ENCODE peak calls at places on chromosomes 5 and 9, in ten cellular contexts. B, P, A, G, Q, S, H, L, I and J are unnamed samples.

GRCh38 chr5:64874753-64875152 is 106.0 kb downstream of the CWC27 start:
- DNase-seq in G (no peak), H (no peak), P (no peak), Q (peak; percentile 71), I (no peak), A (no peak), L (no peak), S (no peak), B (no peak), J (no peak)

GRCh38 chr5:159571501-159572244 is 241.4 kb upstream of the IL12B start:
- DNase-seq in I (no peak), L (no peak), A (no peak), S (no peak), G (no peak), Q (no peak), B (no peak), H (no peak), P (peak; percentile 66), J (no peak)

GRCh38 chr9:101737165-101737704 is 1.2 kb downstream of the GRIN3A start:
- DNase-seq in G (no peak), A (no peak), H (no peak), P (no peak), S (no peak), Q (no peak), B (no peak), L (no peak), I (no peak), J (no peak)

GRCh38 chr5:120609570-120609969 is 145.5 kb downstream of the PRR16 start:
- DNase-seq in I (no peak), Q (no peak), L (no peak), G (no peak), H (no peak), A (no peak), P (no peak), S (no peak), B (no peak), J (no peak)

GRCh38 chr5:172872997-172873491 is 39.0 kb downstream of the ERGIC1 start:
- DNase-seq in S (peak; percentile 88), I (no peak), H (no peak), L (no peak), Q (peak; percentile 74), A (no peak), P (no peak), G (peak; percentile 89), B (no peak), J (no peak)

GRCh38 chr9:70315389-70315788 is 56.6 kb downstream of the SMC5 start:
- DNase-seq in A (no peak), H (no peak), S (no peak), G (no peak), I (no peak), B (no peak), P (no peak), Q (peak; percentile 17), L (no peak), J (no peak)

GRCh38 chr9:10704720-10705119 is 91.9 kb upstream of the PTPRD start:
- DNase-seq in Q (peak; percentile 20), I (no peak), P (no peak), H (no peak), S (no peak), L (no peak), G (no peak), B (no peak), A (no peak), J (no peak)

GRCh38 chr9:72476617-72477375 is 44.6 kb upstream of the TMC1 start:
- DNase-seq in L (peak; percentile 27), H (peak; percentile 10), A (no peak), Q (peak; percentile 44), S (no peak), I (no peak), P (peak; percentile 86), G (no peak), B (no peak), J (no peak)

GRCh38 chr9:136888454-136888853 is 2.1 kb downstream of the TRAF2 start:
- DNase-seq in P (no peak), S (no peak), G (no peak), B (no peak), Q (no peak), A (no peak), L (no peak), I (no peak), H (no peak), J (no peak)

GRCh38 chr9:135326141-135326540 is 153.4 kb upstream of the PPP1R26 start:
- DNase-seq in H (no peak), A (no peak), B (no peak), Q (no peak), L (no peak), S (no peak), I (no peak), G (peak; percentile 4), P (no peak), J (no peak)

GRCh38 chr5:135212361-135213033 is 178.5 kb upstream of the PITX1 start:
- DNase-seq in B (no peak), P (no peak), H (no peak), L (no peak), I (peak; percentile 62), Q (no peak), A (no peak), G (no peak), S (no peak), J (no peak)

GRCh38 chr5:123283031-123283430 is 140.2 kb downstream of the CEP120 start:
- DNase-seq in A (peak; percentile 38), P (no peak), L (no peak), S (no peak), Q (peak; percentile 28), H (no peak), G (no peak), B (no peak), I (no peak), J (no peak)

GRCh38 chr9:103991001-103991400 is 103.1 kb upstream of the SMC2 start:
- DNase-seq in Q (no peak), P (no peak), L (no peak), B (no peak), I (no peak), H (no peak), S (no peak), A (peak; percentile 54), G (no peak), J (no peak)
- H3K9me3 ChIP-seq in Q (no peaks in the 10 kb centered on the region), P (no peaks in the 10 kb centered on the region), L (no peaks in the 10 kb centered on the region), B (no peaks in the 10 kb centered on the region), I (no peaks in the 10 kb centered on the region), H (no peaks in the 10 kb centered on the region), S (no peaks in the 10 kb centered on the region), A (no peaks in the 10 kb centered on the region), G (no peaks in the 10 kb centered on the region), J (no peaks in the 10 kb centered on the region)

DNA sequence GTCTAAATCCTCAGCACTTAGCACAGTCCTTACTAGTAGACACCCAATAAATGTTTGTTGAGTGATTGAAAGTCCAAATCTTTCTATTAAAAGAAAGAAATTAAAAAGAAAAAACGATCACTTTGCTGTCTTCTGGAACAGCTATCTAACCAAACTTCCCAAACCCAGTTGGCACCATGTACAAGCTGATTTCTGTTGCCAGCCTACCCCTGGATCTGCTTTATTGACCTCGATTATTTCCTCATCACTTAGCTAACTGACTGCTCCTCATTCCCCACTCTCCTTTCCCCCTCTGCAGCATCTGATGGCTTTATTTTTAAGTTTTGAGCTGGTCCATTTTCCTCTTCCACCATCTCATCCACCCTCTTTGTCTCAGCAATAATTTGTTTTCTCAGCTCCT is 209.6 kb downstream of the ENC1 start:
- DNase-seq in I (no peak), G (no peak), P (no peak), B (no peak), Q (no peak), H (no peak), L (no peak), S (no peak), A (no peak), J (no peak)
- H3K9me3 ChIP-seq in I (no peaks in the 10 kb centered on the region), G (no peaks in the 10 kb centered on the region), P (no peaks in the 10 kb centered on the region), B (no peaks in the 10 kb centered on the region), Q (no peaks in the 10 kb centered on the region), H (no peaks in the 10 kb centered on the region), L (no peaks in the 10 kb centered on the region), S (no peaks in the 10 kb centered on the region), A (no peaks in the 10 kb centered on the region), J (no peaks in the 10 kb centered on the region)

GRCh38 chr5:141369994-141370848 is at the start of gene PCDHGB3:
- DNase-seq in G (no peak), S (no peak), L (no peak), I (no peak), B (peak; percentile 31), A (no peak), Q (peak; percentile 70), P (peak; percentile 55), H (no peak), J (no peak)
- H3K9me3 ChIP-seq in G (peaks cover 5% of the 10 kb centered on the region), S (peaks cover 11% of the 10 kb centered on the region), L (no peaks in the 10 kb centered on the region), I (peaks cover 87% of the 10 kb centered on the region), B (peaks cover 48% of the 10 kb centered on the region), A (no peaks in the 10 kb centered on the region), Q (peaks cover 2% of the 10 kb centered on the region), P (peaks cover 55% of the 10 kb centered on the region), H (peaks cover 51% of the 10 kb centered on the region), J (peaks cover 12% of the 10 kb centered on the region)

GRCh38 chr5:32540446-32540845 is 44.9 kb upstream of the SUB1 start:
- DNase-seq in B (no peak), L (peak; percentile 7), A (no peak), I (no peak), P (no peak), Q (no peak), S (no peak), G (no peak), H (no peak), J (no peak)
- H3K9me3 ChIP-seq in B (no peaks in the 10 kb centered on the region), L (no peaks in the 10 kb centered on the region), A (no peaks in the 10 kb centered on the region), I (no peaks in the 10 kb centered on the region), P (no peaks in the 10 kb centered on the region), Q (no peaks in the 10 kb centered on the region), S (no peaks in the 10 kb centered on the region), G (no peaks in the 10 kb centered on the region), H (no peaks in the 10 kb centered on the region), J (no peaks in the 10 kb centered on the region)

GRCh38 chr9:89319015-89319905 is 960 bp downstream of the SECISBP2 start:
- DNase-seq in H (no peak), L (no peak), P (no peak), Q (no peak), G (no peak), I (no peak), S (no peak), B (no peak), A (no peak), J (no peak)
- H3K9me3 ChIP-seq in H (no peaks in the 10 kb centered on the region), L (no peaks in the 10 kb centered on the region), P (no peaks in the 10 kb centered on the region), Q (no peaks in the 10 kb centered on the region), G (no peaks in the 10 kb centered on the region), I (no peaks in the 10 kb centered on the region), S (no peaks in the 10 kb centered on the region), B (no peaks in the 10 kb centered on the region), A (no peaks in the 10 kb centered on the region), J (no peaks in the 10 kb centered on the region)

GRCh38 chr9:120510816-120511215 is 69.2 kb downstream of the CDK5RAP2 start:
- DNase-seq in B (no peak), L (no peak), Q (no peak), S (no peak), H (no peak), A (no peak), I (no peak), G (no peak), P (no peak), J (no peak)
- H3K9me3 ChIP-seq in B (no peaks in the 10 kb centered on the region), L (no peaks in the 10 kb centered on the region), Q (no peaks in the 10 kb centered on the region), S (no peaks in the 10 kb centered on the region), H (no peaks in the 10 kb centered on the region), A (peaks cover 6% of the 10 kb centered on the region), I (no peaks in the 10 kb centered on the region), G (no peaks in the 10 kb centered on the region), P (peaks cover 16% of the 10 kb centered on the region), J (no peaks in the 10 kb centered on the region)

GRCh38 chr5:178981381-178981780 is 13.7 kb downstream of the GRM6 start:
- DNase-seq in I (no peak), P (no peak), G (no peak), L (no peak), H (no peak), A (no peak), B (no peak), S (no peak), Q (no peak), J (no peak)
- H3K9me3 ChIP-seq in I (peaks cover 49% of the 10 kb centered on the region), P (peaks cover 25% of the 10 kb centered on the region), G (no peaks in the 10 kb centered on the region), L (no peaks in the 10 kb centered on the region), H (peaks cover 22% of the 10 kb centered on the region), A (no peaks in the 10 kb centered on the region), B (peaks cover 39% of the 10 kb centered on the region), S (peaks cover 24% of the 10 kb centered on the region), Q (no peaks in the 10 kb centered on the region), J (no peaks in the 10 kb centered on the region)